ENCODE peak calls at places on chromosomes 16 and 17, in seven cellular contexts. E, J, M, A, C, I and N are unnamed samples.

GRCh38 chr16:50273888-50274770 is 7.8 kb downstream of the ADCY7 start:
- DNase-seq in E (no peak), J (peak; percentile 74), M (no peak), A (no peak), C (no peak), I (no peak), N (no peak)

GRCh38 chr17:30995347-30995746 is 24.5 kb downstream of the RNF135 start:
- DNase-seq in E (no peak), J (no peak), M (no peak), A (no peak), C (no peak), I (no peak), N (no peak)

GRCh38 chr17:50944054-50944901 is 78.1 kb upstream of the TOB1 start:
- DNase-seq in E (peak; percentile 96), J (peak; percentile 84), M (peak; percentile 90), A (peak; percentile 88), C (peak; percentile 38), I (peak; percentile 75), N (peak; percentile 85)

GRCh38 chr17:10118788-10119130 is 79.6 kb downstream of the GAS7 start:
- DNase-seq in E (no peak), J (no peak), M (no peak), A (no peak), C (no peak), I (no peak), N (no peak)

GRCh38 chr16:9275386-9275785 is 183.9 kb downstream of the HAPSTR1 start:
- DNase-seq in E (no peak), J (no peak), M (no peak), A (no peak), C (no peak), I (no peak), N (no peak)

GRCh38 chr16:83581082-83581481 is 226.7 kb upstream of the HSBP1 start:
- DNase-seq in E (no peak), J (no peak), M (no peak), A (no peak), C (peak; percentile 1), I (no peak), N (no peak)

GRCh38 chr16:87332150-87332549 is 15.0 kb upstream of the C16orf95 start:
- DNase-seq in E (no peak), J (no peak), M (no peak), A (peak; percentile 36), C (peak; percentile 19), I (no peak), N (no peak)

GRCh38 chr17:50183439-50184001 is 17.7 kb downstream of the SGCA start:
- DNase-seq in E (no peak), J (no peak), M (no peak), A (no peak), C (peak; percentile 67), I (no peak), N (no peak)

GRCh38 chr16:4487955-4488481 is 11.8 kb downstream of the HMOX2 start:
- DNase-seq in E (peak; percentile 53), J (no peak), M (no peak), A (peak; percentile 44), C (peak; percentile 80), I (no peak), N (no peak)

GRCh38 chr16:75494696-75495601 is at the start of gene CHST6:
- DNase-seq in E (peak; percentile 11), J (no peak), M (peak; percentile 57), A (no peak), C (peak; percentile 52), I (peak; percentile 84), N (no peak)

GRCh38 chr17:9232591-9233270 is 211.4 kb downstream of the NTN1 start:
- DNase-seq in E (no peak), J (no peak), M (no peak), A (no peak), C (no peak), I (no peak), N (no peak)

GRCh38 chr17:15247891-15248529 is 17.1 kb downstream of the PMP22 start:
- DNase-seq in E (no peak), J (no peak), M (no peak), A (no peak), C (peak; percentile 27), I (peak; percentile 39), N (no peak)

GRCh38 chr16:3761375-3762079 is 44.2 kb upstream of the TRAP1 start:
- DNase-seq in E (no peak), J (no peak), M (no peak), A (no peak), C (no peak), I (no peak), N (no peak)

GRCh38 chr16:59633996-59634579 is 900.0 kb upstream of the GOT2 start:
- DNase-seq in E (no peak), J (no peak), M (no peak), A (no peak), C (peak; percentile 91), I (no peak), N (no peak)

GRCh38 chr17:56310780-56311179 is 157.5 kb downstream of the ANKFN1 start:
- DNase-seq in E (no peak), J (no peak), M (no peak), A (no peak), C (no peak), I (no peak), N (no peak)

GRCh38 chr16:29744541-29745101 is 1.2 kb downstream of the C16orf54 start:
- DNase-seq in E (no peak), J (no peak), M (no peak), A (no peak), C (no peak), I (no peak), N (no peak)

GRCh38 chr17:28472871-28473497 is 460 bp upstream of the SLC13A2 start:
- DNase-seq in E (no peak), J (no peak), M (no peak), A (no peak), C (no peak), I (no peak), N (no peak)

GRCh38 chr17:57481901-57482300 is 225.6 kb downstream of the MSI2 start:
- DNase-seq in E (no peak), J (no peak), M (no peak), A (no peak), C (peak; percentile 100), I (no peak), N (no peak)

GRCh38 chr16:87384162-87384999 is 805 bp upstream of the FBXO31 start:
- DNase-seq in E (no peak), J (no peak), M (peak; percentile 64), A (no peak), C (no peak), I (no peak), N (peak; percentile 79)

GRCh38 chr16:15856217-15856616 is 611 bp downstream of the MYH11 start:
- DNase-seq in E (no peak), J (no peak), M (no peak), A (no peak), C (no peak), I (no peak), N (no peak)

GRCh38 chr16:70473446-70474319 is 19.3 kb downstream of the FCSK start:
- DNase-seq in E (no peak), J (no peak), M (no peak), A (no peak), C (no peak), I (no peak), N (no peak)
- TF ChIP-seq CTCF in E (no peak), J (no peak), M (no peak), A (no peak), C (no peak), I (no peak), N (no peak)

GRCh38 chr17:19348081-19348650 is 14.4 kb downstream of the B9D1 start:
- DNase-seq in E (no peak), J (no peak), M (peak; percentile 7), A (no peak), C (no peak), I (no peak), N (peak; percentile 51)

GRCh38 chr17:19345486-19346350 is 16.8 kb downstream of the B9D1 start:
- DNase-seq in E (no peak), J (no peak), M (no peak), A (no peak), C (no peak), I (no peak), N (no peak)

GRCh38 chr17:19347323-19348080 is 15.0 kb downstream of the B9D1 start:
- DNase-seq in E (no peak), J (no peak), M (no peak), A (no peak), C (no peak), I (no peak), N (peak; percentile 56)

GRCh38 chr17:19345067-19345460 is 17.5 kb downstream of the B9D1 start:
- DNase-seq in E (no peak), J (no peak), M (no peak), A (no peak), C (no peak), I (no peak), N (no peak)

GRCh38 chr17:19346351-19347255 is 15.9 kb downstream of the B9D1 start:
- DNase-seq in E (peak; percentile 48), J (no peak), M (peak; percentile 78), A (no peak), C (peak; percentile 95), I (no peak), N (peak; percentile 94)
- H3K4me1 ChIP-seq in E (no peaks in the 10 kb centered on the region), J (no peaks in the 10 kb centered on the region), M (peaks cover 55% of the 10 kb centered on the region), A (peaks cover 12% of the 10 kb centered on the region), C (peaks cover 22% of the 10 kb centered on the region), I (peaks cover 4% of the 10 kb centered on the region), N (peaks cover 23% of the 10 kb centered on the region)

DNA sequence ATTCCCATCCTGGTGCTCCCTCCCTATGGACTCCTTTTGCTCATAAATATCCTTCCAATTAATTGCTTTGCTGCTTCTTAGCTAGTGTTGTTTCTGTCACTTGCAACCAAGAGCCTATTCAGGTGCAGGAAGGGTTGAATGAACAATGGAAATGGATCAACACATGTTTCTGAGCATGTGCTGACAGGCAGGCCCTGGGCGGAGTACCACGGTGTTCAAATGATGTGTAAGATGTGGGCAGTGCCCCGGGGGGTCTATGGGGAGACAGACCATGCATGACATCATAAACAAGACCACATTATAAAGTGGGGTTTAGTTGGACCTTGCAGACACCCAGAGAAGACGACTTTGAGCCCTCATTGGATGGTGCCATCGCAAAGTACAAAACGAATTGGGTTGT is 48.4 kb upstream of the MEOX1 start:
- DNase-seq in E (no peak), J (no peak), M (no peak), A (no peak), C (no peak), I (no peak), N (no peak)
- H3K27ac ChIP-seq in E (no peak overlapping the region), J (no peak overlapping the region), M (no peak overlapping the region), A (no peak overlapping the region), C (no peak overlapping the region), I (no peak overlapping the region), N (no peak overlapping the region)

DNA sequence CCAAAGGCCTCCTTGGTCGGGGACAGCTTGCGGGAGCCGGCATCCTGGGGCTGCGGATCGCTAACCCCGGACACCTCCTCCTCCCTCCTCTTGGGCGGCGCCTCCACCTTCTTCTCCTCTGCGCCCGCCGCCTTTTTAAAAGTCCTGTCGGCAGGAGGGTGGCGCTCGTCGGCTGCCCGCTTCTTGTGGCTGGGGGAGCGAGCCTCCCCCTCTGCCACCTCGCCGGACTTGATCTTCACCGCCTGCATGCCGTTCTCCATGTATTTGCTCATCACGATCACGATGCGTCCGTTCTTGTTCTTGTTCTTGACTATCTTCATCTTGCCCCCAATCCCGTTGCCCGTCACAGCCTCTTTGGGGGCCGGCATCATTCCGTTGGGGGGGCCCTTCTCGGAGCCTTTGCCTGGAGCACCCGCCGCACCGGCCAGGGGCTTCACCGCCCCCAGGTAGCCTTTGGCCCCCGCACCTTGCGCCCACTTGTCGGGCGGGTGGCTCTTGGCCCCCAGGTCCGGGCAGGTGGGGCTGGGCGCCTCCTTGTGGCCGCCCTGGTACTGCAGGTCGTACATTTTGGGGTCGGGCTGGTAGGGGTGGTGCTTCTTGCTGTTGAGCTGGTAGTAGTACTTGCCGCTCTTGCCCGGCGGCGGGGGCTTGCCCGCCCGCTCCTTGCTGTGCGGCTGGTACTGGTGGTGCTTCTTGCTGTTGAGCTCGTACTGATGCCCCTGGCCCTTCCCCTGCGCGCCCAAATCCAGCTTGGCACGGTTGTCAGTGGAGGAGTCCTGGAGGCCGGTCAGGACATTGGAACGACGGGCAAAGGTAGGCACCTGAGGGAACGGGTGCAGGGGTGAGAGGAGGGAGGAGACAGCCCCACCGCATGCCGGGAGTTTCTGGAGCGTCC is 4.4 kb downstream of the CBX4 start:
- DNase-seq in E (no peak), J (no peak), M (peak; percentile 26), A (no peak), C (no peak), I (peak; percentile 77), N (no peak)
- TF ChIP-seq CTCF in E (peak; percentile 45), J (peak; percentile 39), M (peak; percentile 63), A (peak; percentile 59), C (peak; percentile 49), I (peak; percentile 87), N (peak; percentile 24)